ENCODE peak calls at places on chromosomes 16 and 17, in seven cellular contexts. X is CD4-positive, CD25-positive, alpha-beta regulatory T cell; M is colonic mucosa; V is breast epithelium; C is mucosa of descending colon; U is cardiac muscle cell; Q is adrenal gland. F is an unnamed sample.
A peak's percentile ranks its signal among the peaks of the same experiment; 100 is the strongest.

GRCh38 chr17:30570596-30571265 is 93.5 kb downstream of the GOSR1 start:
- DNase-seq in V (no peak), U (no peak), C (no peak), X (no peak), M (no peak), Q (no peak), F (no peak)

GRCh38 chr16:17327671-17328335 is 143.0 kb downstream of the XYLT1 start:
- DNase-seq in V (no peak), Q (no peak), U (no peak), C (no peak), M (no peak), X (no peak), F (no peak)

GRCh38 chr17:2400474-2400866 is 390 bp downstream of the MNT start:
- DNase-seq in U (peak; percentile 57), V (no peak), Q (no peak), C (peak; percentile 86), M (peak; percentile 70), X (peak; percentile 70), F (no peak)

GRCh38 chr17:40177275-40177874 is at the start of gene RAPGEFL1:
- DNase-seq in U (peak; percentile 85), V (peak; percentile 72), C (peak; percentile 91), X (peak; percentile 89), M (peak; percentile 93), Q (peak; percentile 83), F (peak; percentile 42)

GRCh38 chr17:38602862-38603785 is 2.6 kb downstream of the SRCIN1 start:
- DNase-seq in X (no peak), V (no peak), C (no peak), M (no peak), Q (no peak), U (no peak), F (no peak)

GRCh38 chr17:82186221-82186620 is 26.4 kb downstream of the CCDC57 start:
- DNase-seq in V (no peak), Q (no peak), M (no peak), C (peak; percentile 27), U (no peak), X (no peak), F (no peak)

GRCh38 chr17:73126716-73127473 is 34.4 kb upstream of the SLC39A11 start:
- DNase-seq in M (no peak), V (no peak), C (no peak), Q (no peak), U (no peak), X (no peak), F (no peak)

GRCh38 chr16:49543315-49543946 is 169.8 kb downstream of the C16orf78 start:
- DNase-seq in X (no peak), C (no peak), Q (no peak), U (no peak), V (no peak), M (peak; percentile 26), F (peak; percentile 75)

GRCh38 chr17:65564793-65565192 is 3.3 kb upstream of the AXIN2 start:
- DNase-seq in U (peak; percentile 72), X (no peak), M (no peak), C (no peak), V (peak; percentile 56), Q (peak; percentile 81), F (no peak)

GRCh38 chr17:30113213-30113612 is 3.4 kb upstream of the NSRP1 start:
- DNase-seq in Q (no peak), V (no peak), U (no peak), X (no peak), M (peak; percentile 85), C (peak; percentile 63), F (no peak)

GRCh38 chr16:78040396-78040795 is 18.0 kb downstream of the CLEC3A start:
- DNase-seq in M (no peak), Q (no peak), V (no peak), X (no peak), U (no peak), C (no peak), F (no peak)

GRCh38 chr17:20095366-20096080 is 86.4 kb downstream of the SPECC1 start:
- DNase-seq in M (no peak), Q (peak; percentile 88), V (peak; percentile 44), C (no peak), U (peak; percentile 56), X (no peak), F (peak; percentile 53)

GRCh38 chr16:85798901-85799496 is 345 bp downstream of the EMC8 start:
- DNase-seq in Q (peak; percentile 58), C (peak; percentile 71), X (peak; percentile 43), M (peak; percentile 29), U (peak; percentile 27), V (no peak), F (peak; percentile 26)

GRCh38 chr17:39150795-39151679 is at the start of gene PLXDC1:
- DNase-seq in M (no peak), X (no peak), Q (no peak), U (no peak), V (no peak), C (no peak), F (no peak)

GRCh38 chr16:58615280-58615679 is 14.3 kb downstream of the CNOT1 start:
- DNase-seq in Q (no peak), M (no peak), U (peak; percentile 28), X (no peak), V (no peak), C (no peak), F (no peak)

GRCh38 chr16:58614860-58615259 is 14.8 kb downstream of the CNOT1 start:
- DNase-seq in V (no peak), Q (peak; percentile 23), C (no peak), X (no peak), M (no peak), U (no peak), F (no peak)

DNA sequence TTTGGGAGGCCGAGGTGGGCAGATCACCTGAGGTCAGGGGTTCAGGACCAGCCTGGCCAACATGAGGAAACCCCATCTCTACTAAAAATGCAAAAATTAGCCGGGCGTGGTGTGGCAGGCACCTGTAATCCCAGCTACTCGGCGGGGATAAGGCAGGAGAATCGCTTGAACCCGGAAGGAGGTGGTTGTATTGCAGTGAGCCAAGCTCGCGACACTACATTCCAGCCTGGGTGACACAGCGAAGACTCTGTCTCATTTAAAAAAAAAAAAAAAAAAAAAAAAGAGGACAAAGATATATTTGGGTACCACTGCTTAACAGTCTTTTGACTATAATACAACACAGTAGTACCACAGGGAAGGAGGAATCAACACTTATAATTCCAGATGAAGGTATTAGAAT is 9.2 kb downstream of the CNOT1 start:
- DNase-seq in U (no peak), V (no peak), X (no peak), M (no peak), C (no peak), Q (peak; percentile 45), F (no peak)
- H3K36me3 ChIP-seq in U (peaks cover 25% of the 10 kb centered on the region), V (no peaks in the 10 kb centered on the region), X (peaks cover 44% of the 10 kb centered on the region), M (peaks cover 10% of the 10 kb centered on the region), C (no peaks in the 10 kb centered on the region), Q (peaks cover 67% of the 10 kb centered on the region), F (peaks cover 49% of the 10 kb centered on the region)

GRCh38 chr17:77390870-77391269 is 250.1 kb downstream of the SEC14L1 start:
- DNase-seq in C (no peak), V (no peak), X (no peak), M (no peak), Q (no peak), U (no peak), F (no peak)
- H3K36me3 ChIP-seq in C (no peaks in the 10 kb centered on the region), V (no peaks in the 10 kb centered on the region), X (no peaks in the 10 kb centered on the region), M (no peaks in the 10 kb centered on the region), Q (no peaks in the 10 kb centered on the region), U (no peaks in the 10 kb centered on the region), F (no peaks in the 10 kb centered on the region)

GRCh38 chr17:16354585-16354984 is 1.3 kb upstream of the CENPV start:
- DNase-seq in M (no peak), C (no peak), Q (no peak), U (no peak), V (no peak), X (no peak), F (peak; percentile 6)

GRCh38 chr17:16351831-16352230 is 1.4 kb downstream of the CENPV start:
- DNase-seq in C (no peak), V (no peak), M (no peak), Q (no peak), U (peak; percentile 49), X (no peak), F (no peak)

GRCh38 chr17:16353702-16354174 is 469 bp upstream of the CENPV start:
- DNase-seq in C (no peak), Q (no peak), V (no peak), X (no peak), U (no peak), M (no peak), F (no peak)

GRCh38 chr17:16352838-16353701 is at the start of gene CENPV:
- DNase-seq in M (peak; percentile 56), V (no peak), U (peak; percentile 53), X (peak; percentile 64), C (peak; percentile 70), Q (peak; percentile 63), F (peak; percentile 27)

DNA sequence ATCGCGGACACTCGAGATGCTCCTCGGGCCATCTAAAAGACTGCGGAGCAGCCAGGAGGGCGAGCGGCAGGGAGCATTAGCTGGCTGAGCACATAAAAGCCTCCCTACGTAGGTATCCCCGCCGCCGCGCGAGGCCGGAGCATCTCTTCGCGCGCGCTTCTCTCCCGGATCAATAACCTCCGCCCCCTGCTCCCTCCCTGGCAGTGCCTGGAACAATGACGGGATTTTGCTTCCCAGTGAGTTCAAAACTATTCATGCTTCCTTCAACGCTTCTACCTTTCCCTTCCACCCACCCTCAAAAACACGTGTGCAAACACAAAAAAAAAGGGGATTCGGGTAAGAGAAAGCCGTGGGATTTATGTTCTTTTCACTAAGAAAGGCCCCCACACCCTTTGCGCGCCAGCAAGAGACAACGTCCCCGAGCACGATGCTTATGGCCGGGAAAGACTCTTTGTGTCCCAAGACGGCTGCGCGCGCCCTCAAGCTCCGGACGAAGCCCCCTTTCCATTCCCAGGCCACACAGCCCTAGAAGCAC is 899 bp downstream of the CENPV start:
- DNase-seq in X (peak; percentile 47), V (no peak), U (peak; percentile 35), Q (peak; percentile 74), M (peak; percentile 73), C (peak; percentile 63), F (no peak)
- H3K36me3 ChIP-seq in X (no peaks in the 10 kb centered on the region), V (no peaks in the 10 kb centered on the region), U (peaks cover 9% of the 10 kb centered on the region), Q (no peaks in the 10 kb centered on the region), M (peaks cover 9% of the 10 kb centered on the region), C (no peaks in the 10 kb centered on the region), F (no peaks in the 10 kb centered on the region)

GRCh38 chr17:146983-147761 is 9.8 kb downstream of the SCGB1C2 start:
- DNase-seq in C (peak; percentile 41), U (no peak), V (no peak), X (no peak), M (peak; percentile 11), Q (peak; percentile 46), F (no peak)

GRCh38 chr17:147796-148740 is 10.7 kb downstream of the SCGB1C2 start:
- DNase-seq in C (peak; percentile 27), X (no peak), U (no peak), M (no peak), V (no peak), Q (peak; percentile 36), F (no peak)

GRCh38 chr17:149897-150575 is 12.7 kb downstream of the SCGB1C2 start:
- DNase-seq in Q (peak; percentile 45), U (no peak), V (no peak), X (no peak), M (no peak), C (peak; percentile 29), F (no peak)

GRCh38 chr17:149231-149630 is 11.9 kb downstream of the SCGB1C2 start:
- DNase-seq in M (no peak), V (no peak), U (no peak), Q (no peak), X (no peak), C (no peak), F (no peak)

GRCh38 chr17:148757-149156 is 11.4 kb downstream of the SCGB1C2 start:
- DNase-seq in U (no peak), Q (peak; percentile 46), V (no peak), X (no peak), M (no peak), C (peak; percentile 16), F (no peak)
- H3K36me3 ChIP-seq in U (no peaks in the 10 kb centered on the region), Q (no peaks in the 10 kb centered on the region), V (no peaks in the 10 kb centered on the region), X (no peaks in the 10 kb centered on the region), M (no peaks in the 10 kb centered on the region), C (no peaks in the 10 kb centered on the region), F (no peaks in the 10 kb centered on the region)

F was measured in gastrocnemius medialis.